ENCODE peak calls at places on chromosomes 7 and 10, in five cellular contexts. One of them, this sample, is unnamed.

GRCh38 chr7:31957090-31957720 is 113.0 kb downstream of the PDE1C start:
- DNase-seq in HepG2: no peak
- DNase-seq in K562: no peak
- DNase-seq in GM12878: no peak
- DNase-seq in A549: peak
- DNase-seq in this sample: no peak

GRCh38 chr10:17649836-17650235 is 5.9 kb downstream of the STAM start:
- DNase-seq in K562: no peak
- DNase-seq in HepG2: no peak
- DNase-seq in A549: no peak
- DNase-seq in GM12878: no peak
- DNase-seq in this sample: no peak

GRCh38 chr7:20651960-20652544 is 36.6 kb downstream of the ABCB5 start:
- DNase-seq in A549: peak
- DNase-seq in K562: no peak
- DNase-seq in GM12878: no peak
- DNase-seq in HepG2: no peak
- DNase-seq in this sample: no peak

GRCh38 chr10:77355844-77356243 is 281.8 kb downstream of the KCNMA1 start:
- DNase-seq in HepG2: no peak
- DNase-seq in A549: peak
- DNase-seq in K562: no peak
- DNase-seq in GM12878: no peak
- DNase-seq in this sample: no peak

GRCh38 chr7:28748934-28749584 is 209.1 kb downstream of the TRIL start:
- DNase-seq in GM12878: no peak
- DNase-seq in K562: no peak
- DNase-seq in HepG2: no peak
- DNase-seq in A549: peak
- DNase-seq in this sample: no peak

GRCh38 chr10:32909461-32909860 is 48.6 kb downstream of the ITGB1 start:
- DNase-seq in GM12878: no peak
- DNase-seq in K562: no peak
- DNase-seq in A549: no peak
- DNase-seq in HepG2: no peak
- DNase-seq in this sample: no peak

GRCh38 chr10:77333610-77334340 is 303.8 kb downstream of the KCNMA1 start:
- DNase-seq in HepG2: peak
- DNase-seq in K562: no peak
- DNase-seq in GM12878: no peak
- DNase-seq in A549: peak
- DNase-seq in this sample: no peak

GRCh38 chr7:1383398-1384112 is 75.7 kb downstream of the MICALL2 start:
- DNase-seq in K562: no peak
- DNase-seq in HepG2: no peak
- DNase-seq in A549: no peak
- DNase-seq in GM12878: no peak
- DNase-seq in this sample: no peak

GRCh38 chr7:138449580-138449979 is 10.5 kb upstream of the TRIM24 start:
- DNase-seq in A549: peak
- DNase-seq in HepG2: no peak
- DNase-seq in K562: no peak
- DNase-seq in GM12878: no peak
- DNase-seq in this sample: no peak

GRCh38 chr10:48517482-48517881 is 87.4 kb downstream of the ARHGAP22 start:
- DNase-seq in HepG2: no peak
- DNase-seq in GM12878: no peak
- DNase-seq in A549: no peak
- DNase-seq in K562: no peak
- DNase-seq in this sample: no peak

GRCh38 chr10:126021833-126022500 is 125.6 kb downstream of the FANK1 start:
- DNase-seq in HepG2: no peak
- DNase-seq in GM12878: no peak
- DNase-seq in A549: no peak
- DNase-seq in K562: no peak
- DNase-seq in this sample: no peak

GRCh38 chr10:131901181-131901829 is 497 bp downstream of the PPP2R2D start:
- DNase-seq in HepG2: no peak
- DNase-seq in GM12878: no peak
- DNase-seq in A549: no peak
- DNase-seq in K562: peak
- DNase-seq in this sample: no peak

GRCh38 chr7:105675873-105676484 is 94.7 kb upstream of the EFCAB10 start:
- DNase-seq in HepG2: no peak
- DNase-seq in GM12878: no peak
- DNase-seq in A549: no peak
- DNase-seq in K562: no peak
- DNase-seq in this sample: no peak

GRCh38 chr7:147607151-147607800 is 983.3 kb upstream of the C7orf33 start:
- DNase-seq in HepG2: no peak
- DNase-seq in GM12878: no peak
- DNase-seq in K562: no peak
- DNase-seq in A549: no peak
- DNase-seq in this sample: peak

GRCh38 chr10:108180883-108181282 is 1016.4 kb upstream of the SORCS1 start:
- DNase-seq in K562: no peak
- DNase-seq in GM12878: no peak
- DNase-seq in HepG2: no peak
- DNase-seq in A549: no peak
- DNase-seq in this sample: no peak

GRCh38 chr7:151351967-151352366 is 10.4 kb downstream of the NUB1 start:
- DNase-seq in A549: no peak
- DNase-seq in HepG2: no peak
- DNase-seq in GM12878: no peak
- DNase-seq in K562: no peak
- DNase-seq in this sample: no peak

GRCh38 chr10:13528875-13529713 is at the start of gene BEND7:
- DNase-seq in HepG2: no peak
- DNase-seq in GM12878: no peak
- DNase-seq in A549: peak
- DNase-seq in K562: peak
- DNase-seq in this sample: peak

GRCh38 chr10:132397671-132398565 is 918 bp downstream of the PWWP2B start:
- DNase-seq in K562: no peak
- DNase-seq in GM12878: no peak
- DNase-seq in HepG2: no peak
- DNase-seq in A549: peak
- DNase-seq in this sample: no peak

GRCh38 chr10:47326306-47326926 is 4.2 kb downstream of the GDF2 start:
- DNase-seq in A549: no peak
- DNase-seq in GM12878: no peak
- DNase-seq in K562: peak
- DNase-seq in HepG2: no peak
- DNase-seq in this sample: no peak

GRCh38 chr7:5634107-5634950 is 147.1 kb downstream of the RNF216 start:
- DNase-seq in A549: no peak
- DNase-seq in GM12878: no peak
- DNase-seq in HepG2: no peak
- DNase-seq in K562: no peak
- DNase-seq in this sample: no peak

GRCh38 chr10:102729090-102730026 is 14.4 kb upstream of the WBP1L start:
- DNase-seq in HepG2: peak
- DNase-seq in GM12878: no peak
- DNase-seq in A549: peak
- DNase-seq in K562: peak
- DNase-seq in this sample: peak

GRCh38 chr7:311796-312195 is 21.8 kb downstream of the FOXL3 start:
- DNase-seq in K562: no peak
- DNase-seq in GM12878: no peak
- DNase-seq in A549: no peak
- DNase-seq in HepG2: no peak
- DNase-seq in this sample: no peak

GRCh38 chr7:12588259-12588904 is 17.9 kb downstream of the SCIN start:
- DNase-seq in GM12878: no peak
- DNase-seq in K562: no peak
- DNase-seq in HepG2: no peak
- DNase-seq in A549: no peak
- DNase-seq in this sample: no peak

GRCh38 chr10:24983946-24984345 is 31.5 kb upstream of the PRTFDC1 start:
- DNase-seq in K562: no peak
- DNase-seq in HepG2: no peak
- DNase-seq in GM12878: no peak
- DNase-seq in A549: no peak
- DNase-seq in this sample: no peak

GRCh38 chr7:92266415-92267241 is 20.9 kb downstream of the ANKIB1 start:
- DNase-seq in HepG2: no peak
- DNase-seq in GM12878: no peak
- DNase-seq in K562: no peak
- DNase-seq in A549: no peak
- DNase-seq in this sample: no peak

GRCh38 chr10:30185916-30186315 is 126.5 kb upstream of the JCAD start:
- DNase-seq in GM12878: no peak
- DNase-seq in K562: no peak
- DNase-seq in HepG2: no peak
- DNase-seq in A549: no peak
- DNase-seq in this sample: no peak

GRCh38 chr7:68143345-68143744 is 1146.7 kb downstream of the TYW1 start:
- DNase-seq in A549: no peak
- DNase-seq in K562: no peak
- DNase-seq in HepG2: no peak
- DNase-seq in GM12878: no peak
- DNase-seq in this sample: no peak

GRCh38 chr7:78139335-78139734 is 340.8 kb downstream of the PHTF2 start:
- DNase-seq in GM12878: no peak
- DNase-seq in K562: no peak
- DNase-seq in A549: no peak
- DNase-seq in HepG2: no peak
- DNase-seq in this sample: no peak

GRCh38 chr7:44386139-44386913 is 60.9 kb upstream of the CAMK2B start:
- DNase-seq in HepG2: no peak
- DNase-seq in A549: no peak
- DNase-seq in K562: no peak
- DNase-seq in GM12878: no peak
- DNase-seq in this sample: peak

GRCh38 chr10:112558476-112559166 is 111.6 kb downstream of the VTI1A start:
- DNase-seq in K562: no peak
- DNase-seq in HepG2: no peak
- DNase-seq in GM12878: no peak
- DNase-seq in A549: no peak
- DNase-seq in this sample: no peak

GRCh38 chr7:47092331-47092730 is 489.6 kb downstream of the TNS3 start:
- DNase-seq in GM12878: no peak
- DNase-seq in HepG2: no peak
- DNase-seq in K562: no peak
- DNase-seq in A549: no peak
- DNase-seq in this sample: no peak

GRCh38 chr7:114956702-114957101 is 34.8 kb downstream of the MDFIC start:
- DNase-seq in K562: no peak
- DNase-seq in A549: no peak
- DNase-seq in GM12878: no peak
- DNase-seq in HepG2: no peak
- DNase-seq in this sample: no peak

GRCh38 chr7:114949227-114949626 is 27.3 kb downstream of the MDFIC start:
- DNase-seq in GM12878: no peak
- DNase-seq in K562: no peak
- DNase-seq in A549: no peak
- DNase-seq in HepG2: no peak
- DNase-seq in this sample: no peak

GRCh38 chr7:114957434-114957833 is 35.5 kb downstream of the MDFIC start:
- DNase-seq in GM12878: no peak
- DNase-seq in A549: no peak
- DNase-seq in HepG2: no peak
- DNase-seq in K562: no peak
- DNase-seq in this sample: no peak

GRCh38 chr7:114952296-114952695 is 30.4 kb downstream of the MDFIC start:
- DNase-seq in GM12878: no peak
- DNase-seq in HepG2: no peak
- DNase-seq in A549: no peak
- DNase-seq in K562: no peak
- DNase-seq in this sample: no peak

DNA sequence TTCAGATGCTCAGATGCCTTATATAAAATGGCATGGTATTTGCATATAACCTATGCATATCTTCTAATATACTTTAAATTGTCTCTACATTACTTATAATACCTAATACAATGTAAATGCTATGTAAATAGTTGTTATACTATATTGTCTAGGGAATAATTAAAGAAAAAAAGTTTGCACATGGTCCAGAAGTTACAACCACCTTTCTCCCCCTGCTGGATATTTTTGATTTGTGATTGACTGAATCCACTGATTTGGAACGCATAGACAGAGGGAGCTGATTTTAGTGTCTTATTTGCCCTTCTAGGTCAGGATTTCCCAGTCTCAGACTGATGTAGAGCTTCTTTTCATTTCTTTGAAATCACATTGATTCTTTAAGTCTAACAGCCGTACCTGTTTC is 31.8 kb downstream of the MDFIC start:
- DNase-seq in GM12878: no peak
- DNase-seq in A549: no peak
- DNase-seq in K562: no peak
- DNase-seq in HepG2: no peak
- DNase-seq in this sample: no peak
- TF ChIP-seq KDM1A in GM12878: no peak
- TF ChIP-seq KDM1A in A549: no peak
- TF ChIP-seq KDM1A in K562: no peak
- TF ChIP-seq KDM1A in HepG2: no peak
- TF ChIP-seq KDM1A in this sample: no peak

GRCh38 chr10:69318087-69318996 is 40.0 kb downstream of the HK1 start:
- DNase-seq in HepG2: no peak
- DNase-seq in K562: peak
- DNase-seq in A549: peak
- DNase-seq in GM12878: peak
- DNase-seq in this sample: peak
- TF ChIP-seq KDM1A in HepG2: no peak
- TF ChIP-seq KDM1A in K562: no peak
- TF ChIP-seq KDM1A in A549: no peak
- TF ChIP-seq KDM1A in GM12878: no peak
- TF ChIP-seq KDM1A in this sample: no peak

GRCh38 chr10:54463644-54464043 is 337.4 kb downstream of the PCDH15 start:
- DNase-seq in HepG2: no peak
- DNase-seq in A549: no peak
- DNase-seq in GM12878: no peak
- DNase-seq in K562: no peak
- DNase-seq in this sample: no peak
- TF ChIP-seq KDM1A in HepG2: no peak
- TF ChIP-seq KDM1A in A549: no peak
- TF ChIP-seq KDM1A in GM12878: no peak
- TF ChIP-seq KDM1A in K562: no peak
- TF ChIP-seq KDM1A in this sample: no peak

GRCh38 chr10:109982123-109982522 is 25.7 kb upstream of the ADD3 start:
- DNase-seq in HepG2: no peak
- DNase-seq in A549: no peak
- DNase-seq in GM12878: no peak
- DNase-seq in K562: peak
- DNase-seq in this sample: no peak

GRCh38 chr10:109984013-109984412 is 23.8 kb upstream of the ADD3 start:
- DNase-seq in GM12878: no peak
- DNase-seq in K562: no peak
- DNase-seq in A549: no peak
- DNase-seq in HepG2: no peak
- DNase-seq in this sample: no peak

GRCh38 chr10:109981641-109982040 is 26.1 kb upstream of the ADD3 start:
- DNase-seq in K562: no peak
- DNase-seq in GM12878: no peak
- DNase-seq in HepG2: no peak
- DNase-seq in A549: no peak
- DNase-seq in this sample: no peak

GRCh38 chr10:109979215-109979614 is 28.6 kb upstream of the ADD3 start:
- DNase-seq in K562: no peak
- DNase-seq in HepG2: no peak
- DNase-seq in A549: no peak
- DNase-seq in GM12878: no peak
- DNase-seq in this sample: no peak

GRCh38 chr10:109982812-109983211 is 25.0 kb upstream of the ADD3 start:
- DNase-seq in HepG2: no peak
- DNase-seq in GM12878: no peak
- DNase-seq in A549: no peak
- DNase-seq in K562: no peak
- DNase-seq in this sample: no peak
- TF ChIP-seq KDM1A in HepG2: no peak
- TF ChIP-seq KDM1A in GM12878: no peak
- TF ChIP-seq KDM1A in A549: no peak
- TF ChIP-seq KDM1A in K562: no peak
- TF ChIP-seq KDM1A in this sample: no peak

This sample was measured in H1.